ENCODE peak calls at places on chromosomes 1 and 21, in ten cellular contexts. B is germinal center; G is HTR-8/SVneo; N is stimulated activated CD4-positive, alpha-beta T cell treated with anti-CD3 and anti-CD28 coated beads, Interleukin-15, amount 100 ng/mL, for 1 hour; V is posterior vena cava; L is stimulated activated CD8-positive, alpha-beta memory T cell treated with anti-CD3 and anti-CD28 coated beads, Interleukin-7, amount 100 ng/mL, for 1 hour; U is tibial artery; H is dermis microvascular lymphatic vessel endothelial cell; M is fibroblast of mammary gland; W is hepatocyte. X is an unnamed sample.

GRCh38 chr1:161173711-161174110 is 3.6 kb downstream of the B4GALT3 start:
- DNase-seq in M (no peak), V (peak), B (no peak), L (no peak), U (no peak), H (no peak), N (no peak), G (no peak), W (no peak), X (no peak)

GRCh38 chr1:97353094-97353493 is 567.7 kb downstream of the DPYD start:
- DNase-seq in N (no peak), V (no peak), W (no peak), B (no peak), L (no peak), H (no peak), G (no peak), U (no peak), M (no peak), X (no peak)

GRCh38 chr1:111197598-111198289 is 2.7 kb downstream of the DENND2D start:
- DNase-seq in G (no peak), H (peak), V (peak), M (no peak), L (no peak), B (no peak), N (no peak), W (no peak), U (no peak), X (peak)

GRCh38 chr1:53401815-53402745 is 57.1 kb upstream of the DMRTB1 start:
- DNase-seq in V (no peak), H (no peak), U (peak), W (no peak), B (no peak), M (no peak), G (no peak), L (no peak), N (no peak), X (no peak)

GRCh38 chr1:111182052-111182451 is 18.4 kb downstream of the DENND2D start:
- DNase-seq in W (no peak), L (no peak), N (no peak), H (no peak), G (no peak), B (no peak), M (no peak), U (no peak), V (no peak), X (no peak)

GRCh38 chr1:29447368-29447767 is 211.0 kb downstream of the PTPRU start:
- DNase-seq in G (no peak), U (no peak), M (no peak), V (no peak), L (no peak), H (no peak), N (no peak), W (no peak), B (no peak), X (no peak)

GRCh38 chr1:16617101-16617727 is 3.9 kb upstream of the NBPF1 start:
- DNase-seq in H (no peak), M (no peak), W (no peak), B (no peak), U (peak), L (no peak), V (peak), N (no peak), G (no peak), X (no peak)

GRCh38 chr21:41364308-41364707 is 2.5 kb downstream of the MX2 start:
- DNase-seq in N (no peak), G (no peak), M (no peak), U (peak), L (no peak), B (no peak), H (no peak), V (no peak), W (no peak), X (no peak)

GRCh38 chr1:111448482-111448917 is 556 bp downstream of the WDR77 start:
- DNase-seq in G (no peak), N (peak), W (peak), B (peak), L (no peak), V (no peak), M (peak), H (no peak), U (no peak), X (peak)

GRCh38 chr21:33975548-33976081 is 60.0 kb upstream of the ATP5PO start:
- DNase-seq in N (peak), G (peak), U (no peak), V (no peak), L (peak), M (peak), W (peak), B (peak), H (peak), X (peak)

GRCh38 chr1:218585565-218586184 is 240.5 kb downstream of the TGFB2 start:
- DNase-seq in H (peak), L (no peak), N (no peak), M (peak), B (no peak), V (no peak), W (peak), G (peak), U (peak), X (no peak)

GRCh38 chr21:46095814-46096595 is 1.9 kb upstream of the COL6A2 start:
- DNase-seq in M (no peak), W (no peak), L (no peak), U (peak), B (no peak), V (peak), G (no peak), H (no peak), N (no peak), X (no peak)

GRCh38 chr21:37348664-37349063 is 17.9 kb upstream of the DYRK1A start:
- DNase-seq in W (no peak), U (no peak), G (no peak), V (no peak), L (no peak), B (no peak), N (no peak), M (no peak), H (peak), X (peak)

GRCh38 chr1:218226005-218226404 is 59.1 kb upstream of the RRP15 start:
- DNase-seq in G (no peak), V (no peak), N (no peak), L (no peak), M (no peak), U (no peak), B (no peak), W (peak), H (no peak), X (no peak)

GRCh38 chr1:52634111-52634510 is 1.1 kb downstream of the SHISAL2A start:
- DNase-seq in G (no peak), H (no peak), M (no peak), U (no peak), N (no peak), B (peak), V (no peak), W (no peak), L (no peak), X (no peak)

GRCh38 chr1:56081151-56081550 is 498.2 kb downstream of the PLPP3 start:
- DNase-seq in H (peak), N (no peak), W (no peak), L (no peak), M (peak), U (no peak), B (no peak), V (peak), G (no peak), X (no peak)

GRCh38 chr1:58874757-58875755 is 91.2 kb upstream of the JUN start:
- DNase-seq in B (no peak), N (no peak), H (peak), W (peak), L (no peak), V (no peak), G (no peak), M (peak), U (no peak), X (no peak)

GRCh38 chr21:43262427-43262826 is 93.6 kb downstream of the CRYAA start:
- DNase-seq in L (no peak), H (peak), G (no peak), N (no peak), U (peak), M (no peak), B (no peak), V (no peak), W (peak), X (no peak)

GRCh38 chr1:119737040-119737682 is 25.4 kb downstream of the PHGDH start:
- DNase-seq in B (no peak), L (no peak), H (no peak), M (no peak), V (no peak), G (no peak), N (no peak), W (peak), U (no peak), X (no peak)

GRCh38 chr1:26700711-26701110 is 4.9 kb downstream of the ARID1A start:
- DNase-seq in B (no peak), G (no peak), L (no peak), N (no peak), V (no peak), W (no peak), U (no peak), H (no peak), M (peak), X (no peak)

GRCh38 chr1:100927276-100927675 is 31.4 kb downstream of the SLC30A7 start:
- DNase-seq in U (no peak), N (no peak), G (no peak), H (no peak), M (no peak), B (no peak), W (no peak), L (no peak), V (no peak), X (no peak)